ENCODE peak calls at places on chromosomes 13 and 19, in seven cellular contexts. One of them, this sample, is unnamed.
A peak's percentile ranks its signal among the peaks of the same experiment; 100 is the strongest.

GRCh38 chr19:3192684-3193083 is 7.0 kb downstream of the NCLN start:
- DNase-seq in naive thymus-derived CD8-positive, alpha-beta T cell: no peak
- DNase-seq in NCI-H2171 treated with DMSO at 0.1 percent for 48 hours: no peak
- DNase-seq in NCI-H1694: no peak
- DNase-seq in left colon: no peak
- DNase-seq in activated naive CD8-positive, alpha-beta T cell treated with anti-CD3 and anti-CD28 coated beads, Interleukin-2, amount 50 U/mL, for 24 hours: no peak
- DNase-seq in stimulated activated CD4-positive, alpha-beta T cell treated with anti-CD3 and anti-CD28 coated beads, TNF-alpha, amount 100 ng/mL, for 1 hour: no peak
- DNase-seq in this sample: no peak

GRCh38 chr19:45173816-45174215 is 4.2 kb downstream of the TRAPPC6A start:
- DNase-seq in naive thymus-derived CD8-positive, alpha-beta T cell: no peak
- DNase-seq in NCI-H2171 treated with DMSO at 0.1 percent for 48 hours: no peak
- DNase-seq in NCI-H1694: no peak
- DNase-seq in left colon: no peak
- DNase-seq in activated naive CD8-positive, alpha-beta T cell treated with anti-CD3 and anti-CD28 coated beads, Interleukin-2, amount 50 U/mL, for 24 hours: no peak
- DNase-seq in stimulated activated CD4-positive, alpha-beta T cell treated with anti-CD3 and anti-CD28 coated beads, TNF-alpha, amount 100 ng/mL, for 1 hour: no peak
- DNase-seq in this sample: no peak

GRCh38 chr13:48000559-48001126 is 430 bp downstream of the SUCLA2 start:
- DNase-seq in naive thymus-derived CD8-positive, alpha-beta T cell: peak; percentile 20
- DNase-seq in NCI-H2171 treated with DMSO at 0.1 percent for 48 hours: no peak
- DNase-seq in NCI-H1694: no peak
- DNase-seq in left colon: no peak
- DNase-seq in activated naive CD8-positive, alpha-beta T cell treated with anti-CD3 and anti-CD28 coated beads, Interleukin-2, amount 50 U/mL, for 24 hours: no peak
- DNase-seq in stimulated activated CD4-positive, alpha-beta T cell treated with anti-CD3 and anti-CD28 coated beads, TNF-alpha, amount 100 ng/mL, for 1 hour: no peak
- DNase-seq in this sample: no peak

GRCh38 chr13:41546372-41547252 is 89.3 kb downstream of the RGCC start:
- DNase-seq in naive thymus-derived CD8-positive, alpha-beta T cell: no peak
- DNase-seq in NCI-H2171 treated with DMSO at 0.1 percent for 48 hours: no peak
- DNase-seq in NCI-H1694: no peak
- DNase-seq in left colon: no peak
- DNase-seq in activated naive CD8-positive, alpha-beta T cell treated with anti-CD3 and anti-CD28 coated beads, Interleukin-2, amount 50 U/mL, for 24 hours: peak; percentile 45
- DNase-seq in stimulated activated CD4-positive, alpha-beta T cell treated with anti-CD3 and anti-CD28 coated beads, TNF-alpha, amount 100 ng/mL, for 1 hour: no peak
- DNase-seq in this sample: no peak

GRCh38 chr19:48739835-48740704 is at the start of gene RASIP1:
- DNase-seq in naive thymus-derived CD8-positive, alpha-beta T cell: no peak
- DNase-seq in NCI-H2171 treated with DMSO at 0.1 percent for 48 hours: peak; percentile 64
- DNase-seq in NCI-H1694: no peak
- DNase-seq in left colon: no peak
- DNase-seq in activated naive CD8-positive, alpha-beta T cell treated with anti-CD3 and anti-CD28 coated beads, Interleukin-2, amount 50 U/mL, for 24 hours: no peak
- DNase-seq in stimulated activated CD4-positive, alpha-beta T cell treated with anti-CD3 and anti-CD28 coated beads, TNF-alpha, amount 100 ng/mL, for 1 hour: no peak
- DNase-seq in this sample: no peak

GRCh38 chr19:39746836-39747529 is 9.2 kb upstream of the CLC start:
- DNase-seq in naive thymus-derived CD8-positive, alpha-beta T cell: no peak
- DNase-seq in NCI-H2171 treated with DMSO at 0.1 percent for 48 hours: no peak
- DNase-seq in NCI-H1694: no peak
- DNase-seq in left colon: no peak
- DNase-seq in activated naive CD8-positive, alpha-beta T cell treated with anti-CD3 and anti-CD28 coated beads, Interleukin-2, amount 50 U/mL, for 24 hours: no peak
- DNase-seq in stimulated activated CD4-positive, alpha-beta T cell treated with anti-CD3 and anti-CD28 coated beads, TNF-alpha, amount 100 ng/mL, for 1 hour: no peak
- DNase-seq in this sample: no peak

GRCh38 chr19:33226550-33227241 is 1.0 kb upstream of the SLC7A10 start:
- DNase-seq in naive thymus-derived CD8-positive, alpha-beta T cell: no peak
- DNase-seq in NCI-H2171 treated with DMSO at 0.1 percent for 48 hours: peak; percentile 37
- DNase-seq in NCI-H1694: no peak
- DNase-seq in left colon: peak; percentile 62
- DNase-seq in activated naive CD8-positive, alpha-beta T cell treated with anti-CD3 and anti-CD28 coated beads, Interleukin-2, amount 50 U/mL, for 24 hours: no peak
- DNase-seq in stimulated activated CD4-positive, alpha-beta T cell treated with anti-CD3 and anti-CD28 coated beads, TNF-alpha, amount 100 ng/mL, for 1 hour: no peak
- DNase-seq in this sample: no peak

GRCh38 chr19:30699871-30700280 is 327.7 kb downstream of the ZNF536 start:
- DNase-seq in naive thymus-derived CD8-positive, alpha-beta T cell: no peak
- DNase-seq in NCI-H2171 treated with DMSO at 0.1 percent for 48 hours: no peak
- DNase-seq in NCI-H1694: no peak
- DNase-seq in left colon: no peak
- DNase-seq in activated naive CD8-positive, alpha-beta T cell treated with anti-CD3 and anti-CD28 coated beads, Interleukin-2, amount 50 U/mL, for 24 hours: no peak
- DNase-seq in stimulated activated CD4-positive, alpha-beta T cell treated with anti-CD3 and anti-CD28 coated beads, TNF-alpha, amount 100 ng/mL, for 1 hour: no peak
- DNase-seq in this sample: no peak

GRCh38 chr13:26400545-26400944 is 146.6 kb downstream of the CDK8 start:
- DNase-seq in naive thymus-derived CD8-positive, alpha-beta T cell: no peak
- DNase-seq in NCI-H2171 treated with DMSO at 0.1 percent for 48 hours: no peak
- DNase-seq in NCI-H1694: no peak
- DNase-seq in left colon: no peak
- DNase-seq in activated naive CD8-positive, alpha-beta T cell treated with anti-CD3 and anti-CD28 coated beads, Interleukin-2, amount 50 U/mL, for 24 hours: no peak
- DNase-seq in stimulated activated CD4-positive, alpha-beta T cell treated with anti-CD3 and anti-CD28 coated beads, TNF-alpha, amount 100 ng/mL, for 1 hour: no peak
- DNase-seq in this sample: no peak

GRCh38 chr19:36847968-36848367 is 2.7 kb upstream of the ZNF345 start:
- DNase-seq in naive thymus-derived CD8-positive, alpha-beta T cell: no peak
- DNase-seq in NCI-H2171 treated with DMSO at 0.1 percent for 48 hours: no peak
- DNase-seq in NCI-H1694: no peak
- DNase-seq in left colon: no peak
- DNase-seq in activated naive CD8-positive, alpha-beta T cell treated with anti-CD3 and anti-CD28 coated beads, Interleukin-2, amount 50 U/mL, for 24 hours: no peak
- DNase-seq in stimulated activated CD4-positive, alpha-beta T cell treated with anti-CD3 and anti-CD28 coated beads, TNF-alpha, amount 100 ng/mL, for 1 hour: no peak
- DNase-seq in this sample: no peak

GRCh38 chr13:33612641-33613638 is 205.0 kb upstream of the RFC3 start:
- DNase-seq in naive thymus-derived CD8-positive, alpha-beta T cell: no peak
- DNase-seq in NCI-H2171 treated with DMSO at 0.1 percent for 48 hours: no peak
- DNase-seq in NCI-H1694: no peak
- DNase-seq in left colon: no peak
- DNase-seq in activated naive CD8-positive, alpha-beta T cell treated with anti-CD3 and anti-CD28 coated beads, Interleukin-2, amount 50 U/mL, for 24 hours: no peak
- DNase-seq in stimulated activated CD4-positive, alpha-beta T cell treated with anti-CD3 and anti-CD28 coated beads, TNF-alpha, amount 100 ng/mL, for 1 hour: no peak
- DNase-seq in this sample: no peak

GRCh38 chr19:41994521-41994971 is 516 bp upstream of the ATP1A3 start:
- DNase-seq in naive thymus-derived CD8-positive, alpha-beta T cell: no peak
- DNase-seq in NCI-H2171 treated with DMSO at 0.1 percent for 48 hours: peak; percentile 56
- DNase-seq in NCI-H1694: peak; percentile 15
- DNase-seq in left colon: no peak
- DNase-seq in activated naive CD8-positive, alpha-beta T cell treated with anti-CD3 and anti-CD28 coated beads, Interleukin-2, amount 50 U/mL, for 24 hours: peak; percentile 27
- DNase-seq in stimulated activated CD4-positive, alpha-beta T cell treated with anti-CD3 and anti-CD28 coated beads, TNF-alpha, amount 100 ng/mL, for 1 hour: peak; percentile 3
- DNase-seq in this sample: no peak

GRCh38 chr13:98454389-98454881 is 122.5 kb downstream of the STK24 start:
- DNase-seq in naive thymus-derived CD8-positive, alpha-beta T cell: no peak
- DNase-seq in NCI-H2171 treated with DMSO at 0.1 percent for 48 hours: peak; percentile 66
- DNase-seq in NCI-H1694: peak; percentile 71
- DNase-seq in left colon: no peak
- DNase-seq in activated naive CD8-positive, alpha-beta T cell treated with anti-CD3 and anti-CD28 coated beads, Interleukin-2, amount 50 U/mL, for 24 hours: no peak
- DNase-seq in stimulated activated CD4-positive, alpha-beta T cell treated with anti-CD3 and anti-CD28 coated beads, TNF-alpha, amount 100 ng/mL, for 1 hour: no peak
- DNase-seq in this sample: no peak

GRCh38 chr19:33532859-33533455 is 11.4 kb upstream of the PEPD start:
- DNase-seq in naive thymus-derived CD8-positive, alpha-beta T cell: no peak
- DNase-seq in NCI-H2171 treated with DMSO at 0.1 percent for 48 hours: no peak
- DNase-seq in NCI-H1694: no peak
- DNase-seq in left colon: no peak
- DNase-seq in activated naive CD8-positive, alpha-beta T cell treated with anti-CD3 and anti-CD28 coated beads, Interleukin-2, amount 50 U/mL, for 24 hours: no peak
- DNase-seq in stimulated activated CD4-positive, alpha-beta T cell treated with anti-CD3 and anti-CD28 coated beads, TNF-alpha, amount 100 ng/mL, for 1 hour: no peak
- DNase-seq in this sample: no peak

GRCh38 chr13:110523180-110523579 is 38.3 kb downstream of the RAB20 start:
- DNase-seq in naive thymus-derived CD8-positive, alpha-beta T cell: no peak
- DNase-seq in NCI-H2171 treated with DMSO at 0.1 percent for 48 hours: no peak
- DNase-seq in NCI-H1694: no peak
- DNase-seq in left colon: no peak
- DNase-seq in activated naive CD8-positive, alpha-beta T cell treated with anti-CD3 and anti-CD28 coated beads, Interleukin-2, amount 50 U/mL, for 24 hours: no peak
- DNase-seq in stimulated activated CD4-positive, alpha-beta T cell treated with anti-CD3 and anti-CD28 coated beads, TNF-alpha, amount 100 ng/mL, for 1 hour: no peak
- DNase-seq in this sample: no peak

GRCh38 chr13:88726075-88726474 is 1054.9 kb downstream of the SLITRK5 start:
- DNase-seq in naive thymus-derived CD8-positive, alpha-beta T cell: no peak
- DNase-seq in NCI-H2171 treated with DMSO at 0.1 percent for 48 hours: no peak
- DNase-seq in NCI-H1694: no peak
- DNase-seq in left colon: no peak
- DNase-seq in activated naive CD8-positive, alpha-beta T cell treated with anti-CD3 and anti-CD28 coated beads, Interleukin-2, amount 50 U/mL, for 24 hours: no peak
- DNase-seq in stimulated activated CD4-positive, alpha-beta T cell treated with anti-CD3 and anti-CD28 coated beads, TNF-alpha, amount 100 ng/mL, for 1 hour: no peak
- DNase-seq in this sample: no peak

GRCh38 chr13:110813646-110814624 is 100.4 kb downstream of the ING1 start:
- DNase-seq in naive thymus-derived CD8-positive, alpha-beta T cell: no peak
- DNase-seq in NCI-H2171 treated with DMSO at 0.1 percent for 48 hours: no peak
- DNase-seq in NCI-H1694: no peak
- DNase-seq in left colon: no peak
- DNase-seq in activated naive CD8-positive, alpha-beta T cell treated with anti-CD3 and anti-CD28 coated beads, Interleukin-2, amount 50 U/mL, for 24 hours: no peak
- DNase-seq in stimulated activated CD4-positive, alpha-beta T cell treated with anti-CD3 and anti-CD28 coated beads, TNF-alpha, amount 100 ng/mL, for 1 hour: no peak
- DNase-seq in this sample: no peak

GRCh38 chr19:39413269-39413902 is 917 bp downstream of the PLEKHG2 start:
- DNase-seq in naive thymus-derived CD8-positive, alpha-beta T cell: no peak
- DNase-seq in NCI-H2171 treated with DMSO at 0.1 percent for 48 hours: peak; percentile 57
- DNase-seq in NCI-H1694: peak; percentile 27
- DNase-seq in left colon: peak; percentile 62
- DNase-seq in activated naive CD8-positive, alpha-beta T cell treated with anti-CD3 and anti-CD28 coated beads, Interleukin-2, amount 50 U/mL, for 24 hours: no peak
- DNase-seq in stimulated activated CD4-positive, alpha-beta T cell treated with anti-CD3 and anti-CD28 coated beads, TNF-alpha, amount 100 ng/mL, for 1 hour: no peak
- DNase-seq in this sample: peak; percentile 72

GRCh38 chr13:57784633-57785032 is 153.1 kb downstream of the PCDH17 start:
- DNase-seq in naive thymus-derived CD8-positive, alpha-beta T cell: no peak
- DNase-seq in NCI-H2171 treated with DMSO at 0.1 percent for 48 hours: no peak
- DNase-seq in NCI-H1694: no peak
- DNase-seq in left colon: no peak
- DNase-seq in activated naive CD8-positive, alpha-beta T cell treated with anti-CD3 and anti-CD28 coated beads, Interleukin-2, amount 50 U/mL, for 24 hours: no peak
- DNase-seq in stimulated activated CD4-positive, alpha-beta T cell treated with anti-CD3 and anti-CD28 coated beads, TNF-alpha, amount 100 ng/mL, for 1 hour: no peak
- DNase-seq in this sample: no peak

This sample was measured in right lobe of liver.